ENCODE peak calls at places on chromosomes 2 and 18, in four cellular contexts. P is dermis microvascular lymphatic vessel endothelial cell; L is activated CD4-positive, alpha-beta T cell treated with anti-CD3 and anti-CD28 coated beads, Interleukin-2, amount 50 U/mL, for 24 hours; O is iris pigment epithelial cell. H is an unnamed sample.

GRCh38 chr2:168736636-168737424 is 65.6 kb upstream of the NOSTRIN start:
- DNase-seq in O (no peak), P (no peak), L (no peak), H (peak; percentile 44)

GRCh38 chr2:239463541-239464165 is 62.8 kb upstream of the HDAC4 start:
- DNase-seq in L (no peak), P (no peak), O (no peak), H (no peak)

GRCh38 chr2:118061135-118061955 is 26.9 kb upstream of the INSIG2 start:
- DNase-seq in L (no peak), P (no peak), O (peak; percentile 80), H (peak; percentile 29)

GRCh38 chr2:85578243-85579180 is 1.1 kb downstream of the VAMP8 start:
- DNase-seq in P (no peak), L (no peak), O (no peak), H (no peak)

GRCh38 chr2:64612575-64613195 is 41.0 kb downstream of the SERTAD2 start:
- DNase-seq in P (no peak), L (no peak), O (no peak), H (no peak)

GRCh38 chr2:109407401-109408335 is 206.1 kb downstream of the SEPTIN10 start:
- DNase-seq in P (no peak), O (no peak), L (no peak), H (no peak)

GRCh38 chr2:227325824-227326195 is 759 bp downstream of the MFF start:
- DNase-seq in P (no peak), L (no peak), O (peak; percentile 50), H (peak; percentile 62)

GRCh38 chr2:189555243-189555642 is 25.3 kb downstream of the SLC40A1 start:
- DNase-seq in O (peak; percentile 88), P (no peak), L (no peak), H (no peak)

GRCh38 chr2:201182650-201183372 is at the start of gene CASP10:
- DNase-seq in L (peak; percentile 42), O (peak; percentile 85), P (peak; percentile 80), H (no peak)

GRCh38 chr2:65320042-65320711 is 92.5 kb downstream of the ACTR2 start:
- DNase-seq in P (no peak), O (peak; percentile 97), L (no peak), H (peak; percentile 84)

GRCh38 chr2:32946314-32947075 is at the start of gene LTBP1:
- DNase-seq in P (no peak), O (peak; percentile 83), L (peak; percentile 39), H (peak; percentile 76)

GRCh38 chr18:23827681-23828080 is 138.4 kb downstream of the LAMA3 start:
- DNase-seq in O (no peak), L (no peak), P (no peak), H (no peak)

GRCh38 chr2:101204400-101205095 is 48.1 kb upstream of the CNOT11 start:
- DNase-seq in O (no peak), P (no peak), L (no peak), H (peak; percentile 9)

GRCh38 chr2:178704876-178705275 is 102.3 kb downstream of the TTN start:
- DNase-seq in O (no peak), L (no peak), P (no peak), H (no peak)

GRCh38 chr2:236366049-236366387 is 101.8 kb upstream of the ASB18 start:
- DNase-seq in L (no peak), P (no peak), O (no peak), H (no peak)